ENCODE peak calls at places on chromosomes 3 and 15, in four cellular contexts. X, P, J and D are unnamed samples.

GRCh38 chr15:22992026-22992331 is 11.8 kb upstream of the CYFIP1 start:
- DNase-seq in X (no peak), P (no peak), J (no peak), D (no peak)

GRCh38 chr3:99681512-99681911 is 43.1 kb downstream of the COL8A1 start:
- DNase-seq in X (no peak), P (no peak), J (no peak), D (no peak)

GRCh38 chr3:102714567-102714966 is 279.8 kb downstream of the ZPLD1 start:
- DNase-seq in X (no peak), P (no peak), J (no peak), D (no peak)

GRCh38 chr3:110413807-110414748 is 657.5 kb upstream of the NECTIN3 start:
- DNase-seq in X (no peak), P (peak), J (no peak), D (peak)

GRCh38 chr15:83129791-83130190 is 22.3 kb downstream of the TM6SF1 start:
- DNase-seq in X (no peak), P (no peak), J (no peak), D (no peak)

GRCh38 chr3:19931767-19932188 is 2.2 kb downstream of the EFHB start:
- DNase-seq in X (no peak), P (peak), J (no peak), D (no peak)

GRCh38 chr3:2898591-2899353 is 211.4 kb downstream of the IL5RA start:
- DNase-seq in X (no peak), P (no peak), J (no peak), D (peak)

GRCh38 chr3:15804553-15805095 is 6.8 kb upstream of the ANKRD28 start:
- DNase-seq in X (no peak), P (no peak), J (no peak), D (no peak)

GRCh38 chr15:62060896-62061280 is 641 bp upstream of the VPS13C start:
- DNase-seq in X (no peak), P (no peak), J (no peak), D (no peak)

GRCh38 chr3:190718097-190718496 is 144.4 kb downstream of the GMNC start:
- DNase-seq in X (no peak), P (no peak), J (no peak), D (no peak)